ENCODE peak calls at places on chromosomes 2 and 18, in eight cellular contexts. E, I, M, C, Y, X, Q and S are unnamed samples. For H3K4me1, the result is how much of the 10 kb centered on the place peaks cover.

GRCh38 chr2:1420746-1421480 is 7.7 kb downstream of the TPO start:
- DNase-seq in Y (no peak), C (no peak), E (no peak), X (no peak), M (no peak), Q (no peak), I (no peak), S (no peak)

GRCh38 chr2:210443527-210443926 is 33.0 kb downstream of the LANCL1 start:
- DNase-seq in X (no peak), E (no peak), C (no peak), Y (no peak), M (no peak), Q (no peak), I (no peak), S (no peak)

GRCh38 chr2:182144780-182145170 is 159.1 kb downstream of the PPP1R1C start:
- DNase-seq in I (peak), Y (no peak), E (peak), M (no peak), Q (no peak), X (no peak), C (peak), S (peak)

GRCh38 chr2:239558661-239559060 is 157.8 kb upstream of the HDAC4 start:
- DNase-seq in C (no peak), I (no peak), X (no peak), Q (no peak), Y (no peak), M (no peak), E (no peak), S (no peak)

GRCh38 chr2:214127178-214127970 is 283.5 kb upstream of the VWC2L start:
- DNase-seq in M (peak), X (no peak), C (no peak), Q (peak), I (peak), Y (no peak), E (peak), S (no peak)

GRCh38 chr18:72155327-72155726 is 388.8 kb downstream of the CBLN2 start:
- DNase-seq in I (no peak), M (no peak), Q (no peak), X (no peak), Y (no peak), E (no peak), C (no peak), S (no peak)

GRCh38 chr2:42923632-42924425 is 131.4 kb upstream of the HAAO start:
- DNase-seq in X (no peak), Q (no peak), M (no peak), E (no peak), C (no peak), I (no peak), Y (peak), S (no peak)

GRCh38 chr2:10304458-10305253 is 2.0 kb downstream of the HPCAL1 start:
- DNase-seq in M (no peak), Y (no peak), Q (no peak), I (no peak), X (no peak), E (no peak), C (no peak), S (no peak)

GRCh38 chr2:224723606-224724217 is 7.5 kb upstream of the CCDC195 start:
- DNase-seq in I (no peak), E (no peak), M (no peak), Y (no peak), Q (no peak), X (no peak), C (no peak), S (no peak)

GRCh38 chr2:163850036-163850435 is 114.2 kb upstream of the FIGN start:
- DNase-seq in Q (no peak), C (no peak), I (no peak), E (no peak), Y (no peak), M (no peak), X (no peak), S (no peak)

GRCh38 chr2:21543630-21544029 is 419.9 kb downstream of the TDRD15 start:
- DNase-seq in I (no peak), E (no peak), M (no peak), Y (no peak), X (no peak), C (no peak), Q (no peak), S (no peak)

GRCh38 chr2:43169987-43170732 is 56.2 kb downstream of the ZFP36L2 start:
- DNase-seq in C (peak), I (no peak), E (no peak), M (peak), X (peak), Y (no peak), Q (no peak), S (no peak)

GRCh38 chr2:165857881-165858280 is 63.8 kb upstream of the GALNT3 start:
- DNase-seq in M (no peak), Q (no peak), E (no peak), I (no peak), Y (no peak), X (no peak), C (no peak), S (no peak)

GRCh38 chr2:86078801-86079545 is 26.7 kb downstream of the POLR1A start:
- DNase-seq in E (no peak), C (peak), Q (no peak), Y (no peak), X (peak), M (no peak), I (peak), S (peak)
- TF ChIP-seq CTCF in E (peak), C (peak), Q (peak), Y (peak), X (peak), M (peak), I (peak), S (peak)

GRCh38 chr2:150474326-150475074 is 13.0 kb downstream of the RND3 start:
- DNase-seq in Q (no peak), C (peak), I (no peak), E (no peak), X (no peak), Y (no peak), M (no peak), S (no peak)
- H3K4me1 ChIP-seq in Q (under half), C (half or more), I (half or more), E (half or more), X (under half), Y (under half), M (under half), S (half or more)

GRCh38 chr18:54330768-54331548 is 26.7 kb downstream of the STARD6 start:
- DNase-seq in M (no peak), Y (no peak), C (no peak), E (no peak), Q (no peak), I (no peak), X (no peak), S (no peak)
- TF ChIP-seq CTCF in M (no peak), Y (no peak), C (no peak), E (no peak), Q (no peak), I (peak), X (no peak), S (peak)

DNA sequence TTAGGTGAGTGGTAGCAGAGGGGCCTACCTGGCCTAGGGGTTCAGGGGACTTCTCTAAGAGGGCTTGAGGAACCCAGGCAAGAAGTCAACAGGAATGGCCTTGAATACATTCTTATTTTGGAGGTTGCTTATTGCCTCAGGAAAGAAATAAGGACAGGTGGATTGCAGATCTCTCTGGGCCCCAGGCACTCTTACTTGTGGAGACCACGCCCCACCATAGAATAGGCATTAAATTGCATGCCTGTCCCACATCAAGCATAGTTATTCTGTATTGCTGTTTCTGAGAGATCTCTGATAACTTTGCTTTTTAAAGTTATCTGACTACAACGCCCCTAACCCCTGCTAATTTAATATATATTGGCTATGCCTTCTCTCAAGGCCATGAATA is 68.0 kb upstream of the SP3 start:
- DNase-seq in I (no peak), C (no peak), Q (no peak), E (no peak), X (no peak), M (no peak), Y (no peak), S (no peak)
- H3K4me1 ChIP-seq in I (under half), C (under half), Q (under half), E (under half), X (under half), M (under half), Y (under half), S (under half)

DNA sequence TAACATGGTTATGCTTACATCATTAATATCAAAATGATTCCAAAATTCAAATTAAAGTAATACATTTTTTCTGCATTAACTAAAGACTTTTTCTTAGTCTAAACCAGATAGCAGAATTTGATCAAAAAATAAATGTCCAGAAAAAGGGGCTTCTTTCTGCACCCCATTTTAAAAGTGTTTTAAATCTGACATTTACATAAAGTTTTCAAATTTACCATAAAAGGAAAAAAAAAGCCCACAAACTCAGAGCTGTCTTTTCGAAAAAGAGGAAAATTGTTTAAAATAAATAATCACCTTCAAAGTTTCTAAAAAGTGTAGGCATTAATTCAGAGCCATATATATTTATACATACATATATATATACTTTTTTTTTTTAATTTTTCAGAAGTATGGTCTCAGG is 1.5 kb downstream of the FASTKD1 start:
- DNase-seq in Q (no peak), X (no peak), Y (no peak), I (no peak), M (no peak), C (no peak), E (no peak), S (no peak)
- TF ChIP-seq CTCF in Q (no peak), X (no peak), Y (no peak), I (no peak), M (no peak), C (no peak), E (no peak), S (no peak)

GRCh38 chr2:96158554-96158940 is 13.3 kb upstream of the DUSP2 start:
- DNase-seq in Q (no peak), Y (no peak), C (no peak), E (no peak), X (no peak), I (no peak), M (no peak), S (no peak)

GRCh38 chr2:96157649-96158553 is 12.7 kb upstream of the DUSP2 start:
- DNase-seq in Y (no peak), M (peak), C (no peak), Q (no peak), X (no peak), E (no peak), I (no peak), S (no peak)

GRCh38 chr2:96156011-96156820 is 11.0 kb upstream of the DUSP2 start:
- DNase-seq in E (no peak), X (no peak), M (peak), Y (no peak), C (no peak), Q (no peak), I (no peak), S (no peak)

GRCh38 chr2:96159084-96159830 is 14.0 kb upstream of the DUSP2 start:
- DNase-seq in C (no peak), Q (no peak), I (no peak), Y (no peak), M (no peak), X (no peak), E (no peak), S (no peak)

DNA sequence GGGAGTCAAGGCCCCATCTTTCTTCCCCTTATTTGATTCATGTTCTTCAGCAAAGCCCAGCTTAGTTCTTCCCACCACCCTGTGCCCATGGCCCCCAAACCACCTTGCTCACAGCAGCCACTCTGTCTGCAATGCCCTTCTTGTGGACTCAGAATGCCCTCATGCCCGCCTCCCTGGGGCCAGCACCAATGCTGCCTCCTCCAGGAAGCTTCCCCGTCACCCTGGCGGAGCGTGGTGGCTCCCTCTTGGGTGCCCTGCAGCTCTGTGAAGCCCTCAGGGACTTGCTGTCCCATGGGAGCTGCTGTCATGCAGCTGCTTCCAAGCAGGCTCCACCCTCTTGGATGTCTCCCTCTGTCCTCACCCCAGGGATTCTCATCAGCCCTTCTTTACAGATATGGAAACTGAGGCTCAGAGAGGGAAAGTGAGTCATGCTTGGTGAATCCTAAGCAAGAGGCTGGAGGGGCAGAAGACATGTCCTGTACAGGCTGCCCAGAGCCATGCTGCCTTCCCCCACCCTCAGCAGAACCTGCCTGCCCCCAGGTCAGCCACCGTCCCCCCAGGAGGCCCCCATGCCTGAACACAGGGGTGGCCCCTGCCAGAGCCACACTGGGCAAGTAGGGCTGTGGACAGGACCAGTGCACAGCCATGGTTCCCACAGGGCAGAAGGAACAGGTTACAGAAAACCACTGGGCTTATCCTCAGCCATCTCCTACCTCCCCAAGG is 11.8 kb upstream of the DUSP2 start:
- DNase-seq in Q (no peak), X (no peak), I (no peak), Y (no peak), M (peak), E (no peak), C (no peak), S (no peak)
- H3K4me1 ChIP-seq in Q (under half), X (half or more), I (under half), Y (under half), M (under half), E (under half), C (under half), S (under half)